ENCODE peak calls at places on chromosomes 3 and 15, in six cellular contexts. H is activated CD8-positive, alpha-beta T cell treated with anti-CD3 and anti-CD28 coated beads for 36 hours; N is glutamatergic neuron; V is lung; D is astrocyte of the spinal cord; G is GM23338. I is an unnamed sample.

GRCh38 chr3:11609481-11609880 is 34.2 kb downstream of the VGLL4 start:
- DNase-seq in H (no peak), G (no peak), V (no peak), D (no peak), N (no peak), I (no peak)

GRCh38 chr3:23797490-23797889 is 8.3 kb upstream of the UBE2E1 start:
- DNase-seq in V (no peak), D (no peak), N (no peak), H (peak; percentile 20), G (no peak), I (peak; percentile 40)

GRCh38 chr3:9088431-9089353 is 125.4 kb upstream of the RAD18 start:
- DNase-seq in V (peak; percentile 58), H (no peak), N (no peak), G (no peak), D (peak; percentile 23), I (no peak)

GRCh38 chr15:33131880-33132279 is 62.6 kb downstream of the FMN1 start:
- DNase-seq in H (no peak), G (no peak), V (no peak), D (peak; percentile 75), N (no peak), I (no peak)

GRCh38 chr3:101351834-101352233 is 31.5 kb upstream of the IMPG2 start:
- DNase-seq in D (no peak), H (peak; percentile 2), G (no peak), N (no peak), V (no peak), I (no peak)

GRCh38 chr3:50508821-50509220 is 5.4 kb upstream of the CACNA2D2 start:
- DNase-seq in N (no peak), V (no peak), H (no peak), D (no peak), G (no peak), I (no peak)

GRCh38 chr3:80688814-80689213 is 921.0 kb upstream of the ROBO1 start:
- DNase-seq in N (no peak), H (no peak), V (no peak), D (peak; percentile 50), G (peak; percentile 19), I (no peak)

GRCh38 chr3:25442486-25442885 is 14.4 kb downstream of the RARB start:
- DNase-seq in V (no peak), N (no peak), H (no peak), D (no peak), G (no peak), I (no peak)

GRCh38 chr3:193872265-193872753 is 263.6 kb upstream of the HES1 start:
- DNase-seq in N (no peak), V (no peak), D (peak; percentile 99), G (no peak), H (peak; percentile 30), I (no peak)

GRCh38 chr3:126545544-126545943 is 13.2 kb downstream of the C3orf22 start:
- DNase-seq in G (no peak), H (no peak), N (no peak), D (no peak), V (no peak), I (no peak)

GRCh38 chr3:182258538-182259177 is 534.6 kb upstream of the ATP11B start:
- DNase-seq in G (peak; percentile 64), N (no peak), D (peak; percentile 71), H (no peak), V (no peak), I (peak; percentile 32)
- TF ChIP-seq CTCF in G (peak; percentile 87), N (peak; percentile 24), D (peak; percentile 65), H (no peak), V (no peak), I (peak; percentile 27)

DNA sequence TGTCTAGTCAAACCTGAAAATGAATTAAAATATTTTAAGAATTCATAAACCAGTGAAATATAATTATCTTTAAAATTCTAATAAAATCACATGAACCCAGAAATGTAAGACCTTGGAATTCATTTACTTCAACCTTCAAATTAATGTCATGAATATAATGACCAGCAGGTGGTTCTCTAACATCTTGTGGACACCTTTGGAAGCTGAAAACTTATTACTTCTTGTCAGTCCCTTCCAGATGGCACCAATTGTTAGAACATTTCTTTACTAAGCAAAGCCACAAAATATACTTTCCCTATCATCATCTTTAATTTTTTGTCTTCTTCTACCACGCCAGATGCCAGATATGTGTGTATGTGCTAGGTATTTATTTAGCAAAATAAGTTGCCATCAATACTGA is 240.0 kb downstream of the MBNL1 start:
- DNase-seq in H (no peak), V (no peak), N (no peak), G (peak; percentile 39), D (no peak), I (no peak)
- TF ChIP-seq CTCF in H (peak; percentile 33), V (no peak), N (peak; percentile 44), G (peak; percentile 47), D (no peak), I (no peak)

GRCh38 chr3:141914311-141914710 is 37.9 kb downstream of the ATP1B3 start:
- DNase-seq in V (peak; percentile 11), N (no peak), H (no peak), G (no peak), D (no peak), I (no peak)

GRCh38 chr3:141920701-141921100 is 44.3 kb downstream of the ATP1B3 start:
- DNase-seq in G (no peak), V (no peak), H (no peak), D (no peak), N (peak; percentile 61), I (no peak)

GRCh38 chr3:141915016-141915415 is 38.6 kb downstream of the ATP1B3 start:
- DNase-seq in D (no peak), H (no peak), G (no peak), N (no peak), V (no peak), I (no peak)

GRCh38 chr3:141913150-141913811 is 36.8 kb downstream of the ATP1B3 start:
- DNase-seq in D (peak; percentile 71), V (peak; percentile 41), N (peak; percentile 30), G (peak; percentile 78), H (peak; percentile 67), I (peak; percentile 61)

GRCh38 chr3:141915766-141916165 is 39.3 kb downstream of the ATP1B3 start:
- DNase-seq in V (no peak), D (no peak), G (no peak), N (no peak), H (no peak), I (no peak)
- TF ChIP-seq CTCF in V (no peak), D (no peak), G (no peak), N (no peak), H (no peak), I (no peak)

DNA sequence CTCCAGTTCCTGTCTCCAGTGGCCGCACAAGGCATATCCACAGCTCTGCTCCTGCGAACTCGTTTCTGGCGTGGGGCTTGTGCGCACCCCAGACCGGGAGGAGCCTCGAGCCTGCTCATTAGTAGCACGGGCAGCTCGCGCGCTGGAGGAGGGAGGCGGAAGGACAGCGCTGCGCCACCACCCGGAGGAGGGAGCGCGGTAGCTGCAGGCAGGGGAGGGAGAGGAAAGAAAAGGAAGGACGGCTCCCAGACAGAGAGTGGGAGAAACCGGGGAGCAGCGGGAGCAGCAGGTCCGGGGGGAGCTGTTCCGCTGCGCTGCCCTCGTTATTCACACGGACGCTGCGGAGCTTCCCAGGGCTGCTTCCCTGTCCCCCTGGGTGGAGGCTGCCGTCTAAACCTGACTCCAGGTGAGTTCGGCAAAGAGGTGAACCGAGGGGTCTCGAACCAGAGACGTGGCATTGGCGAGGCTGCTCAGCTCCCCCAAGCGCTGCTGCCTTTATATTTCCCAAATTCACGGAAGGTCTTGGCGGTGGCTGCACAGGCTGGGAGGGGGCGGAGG is 121.3 kb upstream of the ZNF717 start:
- DNase-seq in H (no peak), G (peak; percentile 92), N (peak; percentile 84), V (no peak), D (peak; percentile 68), I (no peak)
- TF ChIP-seq CTCF in H (no peak), G (peak; percentile 67), N (peak; percentile 11), V (no peak), D (peak; percentile 44), I (no peak)

GRCh38 chr3:136456196-136456595 is 206.1 kb downstream of the PCCB start:
- DNase-seq in G (no peak), H (no peak), D (no peak), V (no peak), N (no peak), I (no peak)
- TF ChIP-seq CTCF in G (no peak), H (no peak), D (no peak), V (no peak), N (no peak), I (no peak)

GRCh38 chr3:64651286-64651685 is 36.5 kb downstream of the ADAMTS9 start:
- DNase-seq in G (no peak), H (no peak), V (no peak), D (no peak), N (no peak), I (no peak)
- TF ChIP-seq CTCF in G (no peak), H (no peak), V (no peak), D (no peak), N (no peak), I (no peak)

GRCh38 chr3:195035345-195036202 is 235.4 kb downstream of the XXYLT1 start:
- DNase-seq in H (no peak), N (no peak), V (no peak), D (no peak), G (peak; percentile 78), I (peak; percentile 46)
- TF ChIP-seq CTCF in H (no peak), N (no peak), V (no peak), D (peak; percentile 30), G (peak; percentile 68), I (no peak)

DNA sequence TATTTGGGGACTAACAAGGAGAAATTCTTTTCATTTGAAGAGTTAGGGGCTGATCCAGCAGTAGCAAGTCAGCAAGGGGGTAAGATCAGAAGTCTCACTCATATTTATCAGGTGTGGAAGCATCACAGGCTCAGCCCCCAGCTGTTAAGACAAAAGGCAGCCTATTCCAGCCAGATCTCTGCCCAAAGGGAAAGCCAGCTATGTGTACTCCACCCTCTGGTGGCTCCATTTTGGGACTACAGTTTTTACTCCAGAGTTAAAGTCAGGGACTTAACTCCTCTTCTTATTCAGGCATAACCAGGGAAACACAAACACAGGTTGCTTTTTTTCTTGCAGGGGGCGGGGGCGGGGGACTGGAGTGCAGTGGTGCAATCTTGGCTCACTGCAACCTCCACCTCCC is 19.2 kb downstream of the UBP1 start:
- DNase-seq in D (no peak), V (no peak), N (no peak), H (no peak), G (peak; percentile 58), I (no peak)
- TF ChIP-seq CTCF in D (peak; percentile 13), V (no peak), N (no peak), H (no peak), G (peak; percentile 42), I (no peak)

I was measured in GM13976.